ENCODE peak calls at places on chromosome 1, in seven cellular contexts. One of them, this sample, is unnamed.

GRCh38 chr1:89069955-89070354 is 4.9 kb upstream of the GBP1 start:
- DNase-seq in SK-N-SH: no peak
- DNase-seq in HepG2: no peak
- DNase-seq in K562: no peak
- DNase-seq in GM12878: no peak
- DNase-seq in H1: no peak
- DNase-seq in HCT116: no peak
- DNase-seq in this sample: no peak

GRCh38 chr1:202244841-202245261 is 51.3 kb downstream of the LGR6 start:
- DNase-seq in HCT116: no peak
- DNase-seq in SK-N-SH: no peak
- DNase-seq in HepG2: no peak
- DNase-seq in H1: no peak
- DNase-seq in GM12878: no peak
- DNase-seq in K562: no peak
- DNase-seq in this sample: no peak

GRCh38 chr1:154860154-154860870 is 9.8 kb downstream of the KCNN3 start:
- DNase-seq in SK-N-SH: no peak
- DNase-seq in HepG2: no peak
- DNase-seq in HCT116: no peak
- DNase-seq in H1: no peak
- DNase-seq in GM12878: peak
- DNase-seq in K562: peak
- DNase-seq in this sample: no peak

GRCh38 chr1:32896451-32896850 is 4.7 kb downstream of the TMEM54 start:
- DNase-seq in SK-N-SH: peak
- DNase-seq in K562: no peak
- DNase-seq in GM12878: no peak
- DNase-seq in H1: no peak
- DNase-seq in HCT116: no peak
- DNase-seq in HepG2: no peak
- DNase-seq in this sample: no peak

GRCh38 chr1:2300004-2300771 is 72.1 kb downstream of the SKI start:
- DNase-seq in GM12878: peak
- DNase-seq in HepG2: no peak
- DNase-seq in HCT116: no peak
- DNase-seq in SK-N-SH: no peak
- DNase-seq in H1: no peak
- DNase-seq in K562: no peak
- DNase-seq in this sample: no peak

GRCh38 chr1:27122652-27123051 is 32.3 kb downstream of the SLC9A1 start:
- DNase-seq in H1: no peak
- DNase-seq in SK-N-SH: no peak
- DNase-seq in HepG2: peak
- DNase-seq in GM12878: no peak
- DNase-seq in HCT116: no peak
- DNase-seq in K562: peak
- DNase-seq in this sample: peak

GRCh38 chr1:95086949-95087533 is 14.3 kb upstream of the ALG14 start:
- DNase-seq in HCT116: no peak
- DNase-seq in HepG2: peak
- DNase-seq in H1: no peak
- DNase-seq in K562: peak
- DNase-seq in GM12878: no peak
- DNase-seq in SK-N-SH: no peak
- DNase-seq in this sample: no peak

GRCh38 chr1:179229214-179230140 is at the start of gene ABL2:
- DNase-seq in H1: peak
- DNase-seq in SK-N-SH: peak
- DNase-seq in HepG2: peak
- DNase-seq in HCT116: peak
- DNase-seq in K562: peak
- DNase-seq in GM12878: no peak
- DNase-seq in this sample: no peak

GRCh38 chr1:177063648-177064047 is 100.9 kb downstream of the ASTN1 start:
- DNase-seq in HCT116: no peak
- DNase-seq in H1: no peak
- DNase-seq in HepG2: no peak
- DNase-seq in GM12878: no peak
- DNase-seq in SK-N-SH: no peak
- DNase-seq in K562: no peak
- DNase-seq in this sample: no peak

GRCh38 chr1:160911441-160911840 is 26.5 kb upstream of the ITLN1 start:
- DNase-seq in H1: no peak
- DNase-seq in HCT116: no peak
- DNase-seq in SK-N-SH: no peak
- DNase-seq in K562: peak
- DNase-seq in GM12878: no peak
- DNase-seq in HepG2: no peak
- DNase-seq in this sample: no peak

GRCh38 chr1:212667223-212668139 is 32.2 kb downstream of the BATF3 start:
- DNase-seq in HCT116: peak
- DNase-seq in GM12878: no peak
- DNase-seq in H1: peak
- DNase-seq in K562: no peak
- DNase-seq in HepG2: peak
- DNase-seq in SK-N-SH: peak
- DNase-seq in this sample: no peak

GRCh38 chr1:197614916-197615692 is 160.2 kb downstream of the DENND1B start:
- DNase-seq in HepG2: peak
- DNase-seq in K562: no peak
- DNase-seq in HCT116: peak
- DNase-seq in GM12878: peak
- DNase-seq in SK-N-SH: no peak
- DNase-seq in H1: peak
- DNase-seq in this sample: no peak

GRCh38 chr1:197619008-197619640 is 156.2 kb downstream of the DENND1B start:
- DNase-seq in K562: no peak
- DNase-seq in H1: no peak
- DNase-seq in HepG2: peak
- DNase-seq in SK-N-SH: no peak
- DNase-seq in HCT116: peak
- DNase-seq in GM12878: no peak
- DNase-seq in this sample: no peak

GRCh38 chr1:197615693-197616011 is 159.6 kb downstream of the DENND1B start:
- DNase-seq in SK-N-SH: no peak
- DNase-seq in GM12878: no peak
- DNase-seq in K562: no peak
- DNase-seq in HCT116: no peak
- DNase-seq in HepG2: peak
- DNase-seq in H1: no peak
- DNase-seq in this sample: no peak

GRCh38 chr1:197620660-197621273 is 154.5 kb downstream of the DENND1B start:
- DNase-seq in GM12878: no peak
- DNase-seq in HepG2: peak
- DNase-seq in K562: no peak
- DNase-seq in H1: no peak
- DNase-seq in SK-N-SH: no peak
- DNase-seq in HCT116: no peak
- DNase-seq in this sample: no peak

DNA sequence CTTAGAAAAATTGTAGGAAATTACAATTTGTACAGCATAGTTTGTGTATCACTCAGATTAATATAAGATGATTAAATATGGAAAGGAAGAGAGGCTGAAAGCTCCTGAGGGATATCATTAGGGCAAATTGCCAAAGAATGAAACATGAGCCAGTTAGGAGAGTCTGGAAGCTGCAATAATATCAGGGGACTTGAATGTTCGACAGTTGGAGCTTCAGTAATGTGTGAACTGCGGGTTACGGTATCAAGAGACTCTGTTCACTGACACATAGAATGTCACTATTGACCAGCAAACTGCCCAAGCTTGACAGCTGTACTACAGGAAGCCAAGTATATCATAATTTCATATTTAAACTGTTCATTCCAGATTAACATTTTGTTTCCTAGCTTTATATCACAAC is 157.2 kb downstream of the DENND1B start:
- DNase-seq in GM12878: no peak
- DNase-seq in SK-N-SH: no peak
- DNase-seq in HCT116: no peak
- DNase-seq in K562: no peak
- DNase-seq in H1: no peak
- DNase-seq in HepG2: peak
- DNase-seq in this sample: no peak
- TF ChIP-seq SIN3A in GM12878: no peak
- TF ChIP-seq SIN3A in SK-N-SH: no peak
- TF ChIP-seq SIN3A in HCT116: no peak
- TF ChIP-seq SIN3A in K562: no peak
- TF ChIP-seq SIN3A in H1: no peak
- TF ChIP-seq SIN3A in HepG2: no peak
- TF ChIP-seq SIN3A in this sample: no peak

GRCh38 chr1:68168545-68169065 is 63.7 kb downstream of the WLS start:
- DNase-seq in K562: no peak
- DNase-seq in HCT116: no peak
- DNase-seq in H1: no peak
- DNase-seq in SK-N-SH: no peak
- DNase-seq in GM12878: no peak
- DNase-seq in HepG2: no peak
- DNase-seq in this sample: no peak
- TF ChIP-seq SIN3A in K562: no peak
- TF ChIP-seq SIN3A in HCT116: no peak
- TF ChIP-seq SIN3A in H1: no peak
- TF ChIP-seq SIN3A in SK-N-SH: no peak
- TF ChIP-seq SIN3A in GM12878: no peak
- TF ChIP-seq SIN3A in HepG2: no peak
- TF ChIP-seq SIN3A in this sample: no peak

GRCh38 chr1:10267319-10267718 is 56.9 kb downstream of the KIF1B start:
- DNase-seq in GM12878: no peak
- DNase-seq in SK-N-SH: no peak
- DNase-seq in HCT116: no peak
- DNase-seq in HepG2: no peak
- DNase-seq in K562: no peak
- DNase-seq in H1: no peak
- DNase-seq in this sample: no peak

GRCh38 chr1:10271869-10272268 is 61.5 kb downstream of the KIF1B start:
- DNase-seq in SK-N-SH: no peak
- DNase-seq in HepG2: no peak
- DNase-seq in H1: no peak
- DNase-seq in K562: no peak
- DNase-seq in HCT116: no peak
- DNase-seq in GM12878: no peak
- DNase-seq in this sample: no peak

GRCh38 chr1:10267946-10268345 is 57.6 kb downstream of the KIF1B start:
- DNase-seq in SK-N-SH: no peak
- DNase-seq in HCT116: no peak
- DNase-seq in H1: no peak
- DNase-seq in K562: no peak
- DNase-seq in HepG2: no peak
- DNase-seq in GM12878: no peak
- DNase-seq in this sample: no peak

GRCh38 chr1:10272274-10272673 is 61.9 kb downstream of the KIF1B start:
- DNase-seq in H1: no peak
- DNase-seq in GM12878: no peak
- DNase-seq in K562: no peak
- DNase-seq in HCT116: no peak
- DNase-seq in SK-N-SH: no peak
- DNase-seq in HepG2: no peak
- DNase-seq in this sample: no peak

DNA sequence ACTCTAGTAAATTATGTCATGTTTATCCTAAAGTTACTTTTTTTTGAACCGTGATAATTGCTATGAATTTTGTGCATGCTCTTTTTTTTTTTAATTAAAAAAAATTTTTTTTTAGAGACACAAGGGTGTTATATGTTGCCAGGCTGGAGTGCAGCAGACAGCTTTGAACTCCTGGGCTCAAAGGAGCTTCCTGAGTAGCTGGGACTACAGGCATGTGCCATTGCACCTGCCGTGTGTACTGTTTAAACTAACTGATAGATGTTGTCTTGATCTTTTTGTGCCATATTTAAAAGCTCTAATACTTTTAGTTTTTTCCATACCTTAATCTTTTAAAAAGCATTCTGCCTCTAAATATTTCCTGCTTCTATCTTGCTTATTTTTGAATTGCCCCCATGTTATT is 60.7 kb downstream of the KIF1B start:
- DNase-seq in K562: no peak
- DNase-seq in H1: no peak
- DNase-seq in HepG2: no peak
- DNase-seq in HCT116: no peak
- DNase-seq in SK-N-SH: no peak
- DNase-seq in GM12878: no peak
- DNase-seq in this sample: no peak
- TF ChIP-seq SIN3A in K562: no peak
- TF ChIP-seq SIN3A in H1: no peak
- TF ChIP-seq SIN3A in HepG2: no peak
- TF ChIP-seq SIN3A in HCT116: no peak
- TF ChIP-seq SIN3A in SK-N-SH: no peak
- TF ChIP-seq SIN3A in GM12878: no peak
- TF ChIP-seq SIN3A in this sample: no peak

GRCh38 chr1:209368864-209369598 is 214.5 kb upstream of the CAMK1G start:
- DNase-seq in H1: no peak
- DNase-seq in SK-N-SH: no peak
- DNase-seq in HepG2: no peak
- DNase-seq in K562: no peak
- DNase-seq in HCT116: no peak
- DNase-seq in GM12878: no peak
- DNase-seq in this sample: no peak
- TF ChIP-seq SIN3A in H1: no peak
- TF ChIP-seq SIN3A in SK-N-SH: peak
- TF ChIP-seq SIN3A in HepG2: no peak
- TF ChIP-seq SIN3A in K562: no peak
- TF ChIP-seq SIN3A in HCT116: no peak
- TF ChIP-seq SIN3A in GM12878: no peak
- TF ChIP-seq SIN3A in this sample: no peak

GRCh38 chr1:237170149-237170548 is 128.2 kb downstream of the RYR2 start:
- DNase-seq in HepG2: no peak
- DNase-seq in SK-N-SH: no peak
- DNase-seq in GM12878: no peak
- DNase-seq in HCT116: no peak
- DNase-seq in H1: no peak
- DNase-seq in K562: no peak
- DNase-seq in this sample: no peak
- TF ChIP-seq SIN3A in HepG2: no peak
- TF ChIP-seq SIN3A in SK-N-SH: no peak
- TF ChIP-seq SIN3A in GM12878: no peak
- TF ChIP-seq SIN3A in HCT116: no peak
- TF ChIP-seq SIN3A in H1: no peak
- TF ChIP-seq SIN3A in K562: no peak
- TF ChIP-seq SIN3A in this sample: no peak